ENCODE peak calls at places on chromosomes 3 and 15, in four cellular contexts. M is activated CD4-positive, alpha-beta T cell treated with anti-CD3 and anti-CD28 coated beads, Interleukin-2, amount 50 U/mL, for 48 hours; V is foreskin keratinocyte; H is nephron progenitor cell. Y is an unnamed sample.

GRCh38 chr3:197472151-197472550 is 83.6 kb downstream of the BDH1 start:
- DNase-seq in M (no peak), V (no peak), H (no peak), Y (no peak)

GRCh38 chr15:50773389-50773788 is 7.9 kb upstream of the SPPL2A start:
- DNase-seq in M (no peak), V (no peak), H (no peak), Y (no peak)

GRCh38 chr3:8424281-8424680 is 77.3 kb upstream of the LMCD1 start:
- DNase-seq in M (no peak), V (no peak), H (no peak), Y (no peak)

GRCh38 chr3:148950806-148951205 is 40.5 kb upstream of the GYG1 start:
- DNase-seq in M (no peak), V (no peak), H (no peak), Y (no peak)

GRCh38 chr15:55475842-55476241 is 32.2 kb downstream of the DNAAF4 start:
- DNase-seq in M (no peak), V (no peak), H (no peak), Y (no peak)

GRCh38 chr3:174408310-174408709 is 450.8 kb upstream of the NAALADL2 start:
- DNase-seq in M (no peak), V (no peak), H (no peak), Y (no peak)

GRCh38 chr3:160808838-160809237 is 52.8 kb downstream of the PPM1L start:
- DNase-seq in M (no peak), V (no peak), H (no peak), Y (no peak)

GRCh38 chr15:69742361-69742760 is 289.7 kb downstream of the RPLP1 start:
- DNase-seq in M (no peak), V (no peak), H (peak; percentile 19), Y (no peak)

GRCh38 chr3:129662230-129662629 is 55.8 kb upstream of the PLXND1 start:
- DNase-seq in M (no peak), V (no peak), H (no peak), Y (no peak)

GRCh38 chr3:150117076-150117475 is 146.4 kb upstream of the PFN2 start:
- DNase-seq in M (no peak), V (no peak), H (no peak), Y (no peak)

GRCh38 chr3:55285156-55285555 is 201.9 kb downstream of the WNT5A start:
- DNase-seq in M (no peak), V (no peak), H (no peak), Y (no peak)

GRCh38 chr3:156291269-156292123 is 171.1 kb downstream of the KCNAB1 start:
- DNase-seq in M (no peak), V (no peak), H (peak; percentile 37), Y (no peak)

GRCh38 chr3:184593201-184593922 is 31.8 kb downstream of the EPHB3 start:
- DNase-seq in M (no peak), V (no peak), H (peak; percentile 33), Y (no peak)

GRCh38 chr3:194487289-194488006 is 646 bp upstream of the ATP13A3 start:
- DNase-seq in M (peak; percentile 51), V (no peak), H (no peak), Y (peak; percentile 41)

GRCh38 chr3:127135241-127136023 is 57.5 kb upstream of the PRR23E start:
- DNase-seq in M (peak; percentile 31), V (no peak), H (peak; percentile 55), Y (no peak)

GRCh38 chr3:172272699-172273098 is 175.6 kb downstream of the GHSR start:
- DNase-seq in M (no peak), V (no peak), H (no peak), Y (no peak)

GRCh38 chr3:133168025-133168401 is 129.8 kb downstream of the TMEM108 start:
- DNase-seq in M (no peak), V (no peak), H (no peak), Y (no peak)

GRCh38 chr3:71562938-71563337 is 20.6 kb downstream of the FOXP1 start:
- DNase-seq in M (no peak), V (no peak), H (no peak), Y (no peak)

GRCh38 chr3:4343258-4343657 is 40.1 kb downstream of the SETMAR start:
- DNase-seq in M (no peak), V (peak; percentile 3), H (no peak), Y (no peak)

GRCh38 chr3:79369306-79369705 is 398.5 kb downstream of the ROBO1 start:
- DNase-seq in M (no peak), V (no peak), H (no peak), Y (no peak)